ENCODE peak calls at places on chromosomes 5 and 9, in four cellular contexts. T, N, P and X are unnamed samples.

GRCh38 chr9:108049026-108049591 is 559.5 kb upstream of the KLF4 start:
- DNase-seq in T (no peak), N (no peak), P (peak; percentile 97), X (no peak)

GRCh38 chr5:122067330-122067885 is 10.7 kb downstream of the LOX start:
- DNase-seq in T (no peak), N (no peak), P (no peak), X (no peak)

GRCh38 chr5:21817668-21818419 is 1035.3 kb downstream of the CDH12 start:
- DNase-seq in T (no peak), N (no peak), P (peak; percentile 37), X (no peak)

GRCh38 chr5:44603496-44604272 is 205.1 kb upstream of the MRPS30 start:
- DNase-seq in T (no peak), N (no peak), P (no peak), X (no peak)

GRCh38 chr9:28848671-28849070 is 1275.4 kb upstream of the C9orf72 start:
- DNase-seq in T (no peak), N (no peak), P (no peak), X (no peak)

GRCh38 chr5:114010362-114010761 is 351.5 kb upstream of the KCNN2 start:
- DNase-seq in T (no peak), N (no peak), P (peak; percentile 3), X (no peak)

GRCh38 chr5:141841376-141841775 is 36.8 kb downstream of the PCDH1 start:
- DNase-seq in T (no peak), N (no peak), P (no peak), X (no peak)

GRCh38 chr5:21919417-21920022 is 933.6 kb downstream of the CDH12 start:
- DNase-seq in T (peak; percentile 9), N (no peak), P (peak; percentile 71), X (peak; percentile 2)

GRCh38 chr9:91429501-91429900 is 5.9 kb upstream of the NFIL3 start:
- DNase-seq in T (no peak), N (no peak), P (no peak), X (no peak)

GRCh38 chr9:91427873-91428272 is 4.2 kb upstream of the NFIL3 start:
- DNase-seq in T (no peak), N (no peak), P (peak; percentile 84), X (no peak)

GRCh38 chr9:91428431-91428830 is 4.8 kb upstream of the NFIL3 start:
- DNase-seq in T (no peak), N (no peak), P (peak; percentile 71), X (no peak)

GRCh38 chr9:91431485-91431884 is 7.9 kb upstream of the NFIL3 start:
- DNase-seq in T (no peak), N (no peak), P (no peak), X (no peak)

DNA sequence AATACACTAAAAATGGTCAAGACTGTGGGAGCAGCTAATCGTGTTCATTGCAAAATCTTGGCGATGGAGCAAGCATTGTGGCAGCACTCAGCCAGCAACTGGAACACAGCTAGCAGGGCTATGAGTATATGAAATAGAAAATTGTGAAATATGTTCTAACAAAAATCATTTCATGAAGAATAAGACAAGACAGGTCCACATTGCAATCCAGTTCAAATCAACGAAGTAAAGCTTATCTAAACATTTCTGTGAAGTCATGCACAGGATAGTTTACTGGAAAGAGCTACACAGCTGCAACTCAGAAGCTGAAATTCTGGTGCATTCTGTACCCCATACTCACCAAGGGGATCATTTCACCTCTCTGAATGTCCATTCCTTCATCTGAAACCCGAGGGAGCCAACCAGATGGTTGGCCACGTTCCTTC is 5.3 kb upstream of the NFIL3 start:
- DNase-seq in T (no peak), N (no peak), P (peak; percentile 97), X (no peak)
- H3K27ac ChIP-seq in T (no peak overlapping the region), N (peak overlapping the region; percentile 71), P (peak overlapping the region; percentile 15), X (no peak overlapping the region)

DNA sequence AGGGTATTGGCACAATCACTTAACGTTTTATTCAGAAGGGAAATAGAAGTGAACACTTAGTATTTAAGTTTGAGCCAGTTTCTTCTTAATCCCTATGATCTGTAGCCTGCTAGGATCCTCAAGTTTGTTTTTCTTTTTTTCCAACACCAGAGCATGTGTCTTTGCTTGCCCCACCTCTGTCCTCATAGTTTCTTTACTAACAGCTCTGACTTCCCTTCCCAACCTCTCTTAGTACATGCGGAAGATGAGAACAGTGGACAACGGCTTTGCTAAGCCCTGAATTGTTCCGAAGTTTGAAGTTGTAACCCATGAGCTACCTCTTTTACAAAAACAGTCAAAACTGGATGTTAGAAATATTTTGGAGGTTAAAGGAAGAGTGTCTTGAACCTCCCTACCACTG is 61.7 kb upstream of the TAF11L2 start:
- DNase-seq in T (no peak), N (no peak), P (no peak), X (no peak)
- H3K27ac ChIP-seq in T (no peak overlapping the region), N (no peak overlapping the region), P (peak overlapping the region; percentile 47), X (no peak overlapping the region)

DNA sequence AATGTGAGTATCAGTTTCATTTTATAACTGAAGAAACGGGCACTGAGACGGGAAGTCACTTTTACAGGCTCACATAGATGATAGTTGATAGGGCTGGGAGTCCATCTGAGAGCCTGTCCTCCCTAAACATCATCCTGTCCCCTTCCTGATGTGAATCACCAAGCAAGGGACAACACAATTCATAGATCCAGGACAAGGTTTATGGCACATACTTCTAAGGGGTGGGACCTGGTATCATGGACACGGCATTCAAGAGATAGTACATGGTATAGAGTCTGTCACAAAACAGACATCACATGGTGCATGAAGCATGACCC is 20.6 kb downstream of the GSN start:
- DNase-seq in T (no peak), N (no peak), P (no peak), X (no peak)
- H3K27ac ChIP-seq in T (peak overlapping the region; percentile 99), N (peak overlapping the region; percentile 99), P (no peak overlapping the region), X (peak overlapping the region; percentile 98)

GRCh38 chr5:123093279-123094226 is 4.5 kb downstream of the PRDM6 start:
- DNase-seq in T (no peak), N (no peak), P (peak; percentile 81), X (no peak)
- H3K27ac ChIP-seq in T (no peak overlapping the region), N (no peak overlapping the region), P (peak overlapping the region; percentile 72), X (no peak overlapping the region)